ENCODE peak calls at places on chromosomes 12 and 14, in seven cellular contexts. O is H4; W is CD8-positive, alpha-beta T cell; U is ACHN; F is GM23338; H is left colon; Q is smooth muscle cell of the brain vasculature. Y is an unnamed sample.

GRCh38 chr12:132391326-132392041 is 62.1 kb upstream of the GALNT9 start:
- DNase-seq in F (no peak), U (no peak), O (no peak), W (no peak), Q (no peak), H (no peak), Y (no peak)

GRCh38 chr12:30026621-30027234 is 243.0 kb upstream of the TMTC1 start:
- DNase-seq in O (peak; percentile 30), F (no peak), W (no peak), H (no peak), Q (no peak), U (peak; percentile 68), Y (no peak)

GRCh38 chr14:97970222-97970621 is 1173.0 kb downstream of the VRK1 start:
- DNase-seq in U (no peak), O (no peak), F (no peak), Q (no peak), H (no peak), W (no peak), Y (no peak)

GRCh38 chr14:92121207-92121669 is 268 bp downstream of the NDUFB1 start:
- DNase-seq in W (no peak), O (no peak), H (peak; percentile 60), Q (no peak), F (peak; percentile 56), U (peak; percentile 26), Y (no peak)

GRCh38 chr14:72609205-72609916 is 284.5 kb downstream of the DPF3 start:
- DNase-seq in H (no peak), O (no peak), Q (no peak), U (no peak), F (no peak), W (no peak), Y (no peak)

GRCh38 chr12:123427036-123427769 is 9.3 kb downstream of the RILPL2 start:
- DNase-seq in O (no peak), W (peak; percentile 45), F (no peak), U (no peak), H (peak; percentile 23), Q (no peak), Y (no peak)

GRCh38 chr14:52272375-52272774 is 4.9 kb downstream of the PTGDR start:
- DNase-seq in O (peak; percentile 29), Q (no peak), U (peak; percentile 35), H (peak; percentile 37), F (peak; percentile 70), W (no peak), Y (peak; percentile 47)

GRCh38 chr14:95486875-95487668 is 29.4 kb downstream of the SYNE3 start:
- DNase-seq in O (no peak), H (peak; percentile 50), F (no peak), Q (no peak), W (no peak), U (no peak), Y (no peak)

GRCh38 chr12:74021937-74022336 is 515.7 kb upstream of the ATXN7L3B start:
- DNase-seq in F (peak; percentile 91), O (peak; percentile 76), Q (peak; percentile 28), W (no peak), H (peak; percentile 6), U (peak; percentile 71), Y (peak; percentile 91)

GRCh38 chr12:78835493-78835892 is 29.1 kb upstream of the SYT1 start:
- DNase-seq in O (no peak), U (no peak), W (no peak), H (no peak), F (peak; percentile 12), Q (no peak), Y (peak; percentile 7)

GRCh38 chr12:28024231-28024995 is 51.9 kb upstream of the PTHLH start:
- DNase-seq in F (no peak), Q (no peak), H (no peak), U (peak; percentile 28), W (no peak), O (peak; percentile 43), Y (no peak)

GRCh38 chr12:124821252-124822200 is 42.1 kb downstream of the SCARB1 start:
- DNase-seq in U (no peak), Q (no peak), H (no peak), O (no peak), F (no peak), W (no peak), Y (no peak)

GRCh38 chr12:91109148-91109564 is 2.1 kb downstream of the LUM start:
- DNase-seq in F (peak; percentile 78), H (peak; percentile 76), U (peak; percentile 72), O (peak; percentile 68), W (no peak), Q (no peak), Y (peak; percentile 80)